ENCODE peak calls at places on chromosomes 4 and X, in six cellular contexts. N, K, C, H, W and X are unnamed samples.

GRCh38 chr4:52876063-52876462 is 13.9 kb downstream of the RASL11B start:
- DNase-seq in N (no peak), K (no peak), C (no peak), H (no peak), W (no peak), X (no peak)

GRCh38 chrX:790780-791360 is 160.3 kb downstream of the SHOX start:
- DNase-seq in N (no peak), K (no peak), C (no peak), H (no peak), W (no peak), X (no peak)

GRCh38 chr4:24659241-24659961 is 75.0 kb upstream of the DHX15 start:
- DNase-seq in N (no peak), K (no peak), C (no peak), H (no peak), W (no peak), X (peak)

GRCh38 chr4:41142946-41143720 is 71.2 kb downstream of the APBB2 start:
- DNase-seq in N (peak), K (no peak), C (no peak), H (peak), W (no peak), X (no peak)

GRCh38 chrX:54745676-54746075 is 52.4 kb downstream of the ITIH6 start:
- DNase-seq in N (no peak), K (no peak), C (no peak), H (no peak), W (no peak), X (no peak)

GRCh38 chr4:10529256-10529890 is 72.1 kb upstream of the ZNF518B start:
- DNase-seq in N (no peak), K (no peak), C (no peak), H (no peak), W (no peak), X (peak)

GRCh38 chr4:6942238-6942800 is 32.7 kb downstream of the TBC1D14 start:
- DNase-seq in N (peak), K (no peak), C (no peak), H (peak), W (no peak), X (peak)

GRCh38 chr4:7862561-7863200 is 77.0 kb downstream of the AFAP1 start:
- DNase-seq in N (no peak), K (peak), C (no peak), H (no peak), W (no peak), X (no peak)

GRCh38 chr4:26342328-26343040 is 21.7 kb downstream of the RBPJ start:
- DNase-seq in N (peak), K (no peak), C (no peak), H (peak), W (no peak), X (no peak)

GRCh38 chr4:7769308-7769841 is 170.3 kb downstream of the AFAP1 start:
- DNase-seq in N (no peak), K (no peak), C (no peak), H (no peak), W (no peak), X (no peak)

GRCh38 chrX:129833153-129834004 is 10.3 kb downstream of the ZDHHC9 start:
- DNase-seq in N (peak), K (no peak), C (no peak), H (peak), W (no peak), X (no peak)

GRCh38 chrX:130523460-130524394 is 121.9 kb downstream of the RBMX2 start:
- DNase-seq in N (no peak), K (peak), C (peak), H (peak), W (peak), X (peak)

GRCh38 chr4:15240764-15241163 is 187.1 kb upstream of the C1QTNF7 start:
- DNase-seq in N (peak), K (no peak), C (no peak), H (peak), W (no peak), X (no peak)

GRCh38 chrX:46912098-46912672 is at the start of gene JADE3:
- DNase-seq in N (peak), K (peak), C (peak), H (peak), W (peak), X (peak)
- H3K18ac ChIP-seq in N (no peak), K (peak), C (peak), H (peak), W (no peak), X (peak)

GRCh38 chr4:28277931-28278330 is 1417.3 kb downstream of the STIM2 start:
- DNase-seq in N (peak), K (no peak), C (no peak), H (no peak), W (no peak), X (no peak)

GRCh38 chr4:28279249-28279648 is 1418.6 kb downstream of the STIM2 start:
- DNase-seq in N (no peak), K (no peak), C (no peak), H (no peak), W (no peak), X (peak)

DNA sequence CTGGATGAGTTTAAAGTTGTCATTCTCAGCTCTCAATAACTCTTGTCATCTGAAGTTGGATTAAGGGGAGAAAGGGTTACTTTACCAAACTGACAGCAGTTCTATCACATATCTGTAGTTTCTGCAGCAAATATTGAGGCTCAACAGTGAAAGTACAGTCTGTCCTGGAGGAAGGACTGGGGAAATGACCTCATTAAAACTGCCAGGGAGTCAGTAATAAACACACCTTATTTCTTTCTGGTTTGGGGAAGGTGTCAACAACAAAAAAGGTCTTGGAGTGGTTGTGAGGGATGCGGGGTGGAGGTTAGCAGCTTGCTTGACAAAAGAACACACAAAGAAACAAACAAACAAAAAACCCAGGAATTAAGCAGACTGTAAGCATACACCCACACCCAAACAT is 1418.0 kb downstream of the STIM2 start:
- DNase-seq in N (no peak), K (no peak), C (no peak), H (no peak), W (no peak), X (no peak)
- H3K18ac ChIP-seq in N (no peak), K (no peak), C (no peak), H (no peak), W (no peak), X (no peak)

GRCh38 chrX:135973548-135974278 is at the start of gene MMGT1:
- DNase-seq in N (peak), K (peak), C (peak), H (peak), W (peak), X (peak)
- H3K18ac ChIP-seq in N (peak), K (peak), C (no peak), H (peak), W (peak), X (peak)

DNA sequence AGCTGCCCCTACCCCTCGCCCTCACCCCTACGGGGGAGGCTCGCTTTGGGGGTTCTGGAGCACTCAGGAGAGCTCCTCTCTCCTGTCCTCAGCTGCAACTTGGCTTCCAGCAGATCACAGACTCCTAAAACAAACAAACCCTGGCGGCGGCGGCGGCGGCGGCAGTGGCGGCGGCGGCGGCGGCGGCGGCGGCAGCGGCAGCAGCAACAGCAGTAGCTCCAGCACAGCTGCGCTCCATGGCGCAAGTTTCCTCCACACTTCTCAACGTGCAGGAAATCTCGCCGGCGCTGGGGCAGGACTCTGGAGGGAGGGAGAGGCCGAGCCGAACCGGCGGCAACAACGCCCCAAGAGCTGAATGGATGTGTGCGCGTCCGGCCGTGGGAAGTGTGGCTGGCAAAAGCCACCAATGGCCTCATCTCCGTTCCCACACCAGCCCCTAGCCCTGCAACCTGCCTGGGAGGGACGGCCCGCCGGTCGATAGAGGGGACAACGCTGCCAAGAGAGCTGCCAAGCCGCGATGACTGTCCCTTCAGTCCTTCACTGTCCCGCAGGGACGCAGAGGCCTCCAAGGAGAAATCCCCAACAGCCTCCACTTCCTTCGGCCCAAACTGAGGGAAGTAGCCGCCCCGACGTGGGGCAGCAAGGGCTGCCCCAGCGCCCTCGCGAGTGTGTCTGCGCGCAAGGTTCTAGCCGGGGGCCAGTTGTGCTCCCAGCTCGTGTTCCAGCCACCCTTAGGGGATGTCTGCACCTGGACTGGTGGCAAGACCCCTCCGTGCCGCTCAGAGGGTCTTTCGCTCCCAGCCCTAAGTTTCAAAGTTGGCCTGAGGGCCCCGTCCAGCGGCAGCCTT is 775 bp downstream of the SHROOM4 start:
- DNase-seq in N (peak), K (peak), C (peak), H (peak), W (peak), X (peak)
- H3K18ac ChIP-seq in N (no peak), K (peak), C (peak), H (peak), W (no peak), X (peak)